ENCODE peak calls at places on chromosomes 16 and 17, in four cellular contexts. One of them, this sample, is unnamed.

GRCh38 chr17:1764274-1764673 is 2.4 kb downstream of the SERPINF1 start:
- DNase-seq in HepG2: no peak
- DNase-seq in GM12878: no peak
- DNase-seq in K562: no peak
- DNase-seq in this sample: no peak

GRCh38 chr17:43976956-43977837 is 23.5 kb upstream of the PYY start:
- DNase-seq in HepG2: no peak
- DNase-seq in GM12878: no peak
- DNase-seq in K562: no peak
- DNase-seq in this sample: no peak

GRCh38 chr16:89828199-89828869 is at the start of gene SPIRE2:
- DNase-seq in HepG2: no peak
- DNase-seq in GM12878: no peak
- DNase-seq in K562: peak
- DNase-seq in this sample: peak

GRCh38 chr17:74520790-74521480 is 10.3 kb downstream of the CD300LB start:
- DNase-seq in HepG2: no peak
- DNase-seq in GM12878: no peak
- DNase-seq in K562: no peak
- DNase-seq in this sample: no peak

GRCh38 chr17:58324409-58325288 is 3.9 kb downstream of the TSPOAP1 start:
- DNase-seq in HepG2: no peak
- DNase-seq in GM12878: no peak
- DNase-seq in K562: no peak
- DNase-seq in this sample: no peak

GRCh38 chr16:65884018-65884417 is 482.5 kb upstream of the CDH5 start:
- DNase-seq in HepG2: no peak
- DNase-seq in GM12878: no peak
- DNase-seq in K562: no peak
- DNase-seq in this sample: no peak

GRCh38 chr16:25092489-25092888 is 19.1 kb upstream of the LCMT1 start:
- DNase-seq in HepG2: no peak
- DNase-seq in GM12878: no peak
- DNase-seq in K562: no peak
- DNase-seq in this sample: no peak

GRCh38 chr17:43754947-43755346 is 3.6 kb downstream of the SOST start:
- DNase-seq in HepG2: no peak
- DNase-seq in GM12878: no peak
- DNase-seq in K562: no peak
- DNase-seq in this sample: no peak

GRCh38 chr16:79651363-79651762 is 50.8 kb upstream of the MAF start:
- DNase-seq in HepG2: no peak
- DNase-seq in GM12878: no peak
- DNase-seq in K562: no peak
- DNase-seq in this sample: peak

GRCh38 chr17:18115517-18115916 is 7.0 kb downstream of the MYO15A start:
- DNase-seq in HepG2: no peak
- DNase-seq in GM12878: no peak
- DNase-seq in K562: no peak
- DNase-seq in this sample: no peak

GRCh38 chr16:31513126-31513525 is 4.9 kb upstream of the RUSF1 start:
- DNase-seq in HepG2: no peak
- DNase-seq in GM12878: no peak
- DNase-seq in K562: no peak
- DNase-seq in this sample: no peak

GRCh38 chr16:66342294-66342900 is 24.1 kb upstream of the CDH5 start:
- DNase-seq in HepG2: peak
- DNase-seq in GM12878: no peak
- DNase-seq in K562: peak
- DNase-seq in this sample: peak

GRCh38 chr17:57174591-57174990 is 81.7 kb upstream of the MSI2 start:
- DNase-seq in HepG2: no peak
- DNase-seq in GM12878: peak
- DNase-seq in K562: no peak
- DNase-seq in this sample: no peak

GRCh38 chr17:17902877-17903276 is 66.1 kb upstream of the SREBF1 start:
- DNase-seq in HepG2: no peak
- DNase-seq in GM12878: no peak
- DNase-seq in K562: no peak
- DNase-seq in this sample: no peak

GRCh38 chr16:50916040-50916439 is 174.2 kb downstream of the CYLD start:
- DNase-seq in HepG2: no peak
- DNase-seq in GM12878: no peak
- DNase-seq in K562: no peak
- DNase-seq in this sample: no peak

GRCh38 chr17:51636291-51636690 is 375.9 kb downstream of the UTP18 start:
- DNase-seq in HepG2: no peak
- DNase-seq in GM12878: no peak
- DNase-seq in K562: no peak
- DNase-seq in this sample: peak

GRCh38 chr16:2858245-2859025 is 465 bp upstream of the PRSS22 start:
- DNase-seq in HepG2: no peak
- DNase-seq in GM12878: no peak
- DNase-seq in K562: peak
- DNase-seq in this sample: no peak

GRCh38 chr17:36842231-36842630 is 95.0 kb upstream of the LHX1 start:
- DNase-seq in HepG2: no peak
- DNase-seq in GM12878: no peak
- DNase-seq in K562: no peak
- DNase-seq in this sample: no peak

GRCh38 chr17:1373710-1374237 is 26.2 kb downstream of the YWHAE start:
- DNase-seq in HepG2: no peak
- DNase-seq in GM12878: no peak
- DNase-seq in K562: no peak
- DNase-seq in this sample: no peak

GRCh38 chr17:17119533-17119932 is 77.3 kb downstream of the MPRIP start:
- DNase-seq in HepG2: no peak
- DNase-seq in GM12878: peak
- DNase-seq in K562: no peak
- DNase-seq in this sample: no peak

GRCh38 chr16:67029249-67030096 is 524 bp downstream of the CBFB start:
- DNase-seq in HepG2: no peak
- DNase-seq in GM12878: no peak
- DNase-seq in K562: peak
- DNase-seq in this sample: peak

GRCh38 chr16:10780628-10781027 is 37.0 kb downstream of the NUBP1 start:
- DNase-seq in HepG2: no peak
- DNase-seq in GM12878: peak
- DNase-seq in K562: no peak
- DNase-seq in this sample: no peak

GRCh38 chr17:4090898-4091297 is 51.9 kb downstream of the ZZEF1 start:
- DNase-seq in HepG2: no peak
- DNase-seq in GM12878: no peak
- DNase-seq in K562: no peak
- DNase-seq in this sample: no peak

GRCh38 chr17:29579866-29580771 is 9.3 kb downstream of the GIT1 start:
- DNase-seq in HepG2: peak
- DNase-seq in GM12878: no peak
- DNase-seq in K562: peak
- DNase-seq in this sample: peak

GRCh38 chr17:49223517-49224197 is 6.9 kb downstream of the PHOSPHO1 start:
- DNase-seq in HepG2: no peak
- DNase-seq in GM12878: no peak
- DNase-seq in K562: peak
- DNase-seq in this sample: peak

GRCh38 chr16:685967-686366 is 1.8 kb upstream of the JMJD8 start:
- DNase-seq in HepG2: peak
- DNase-seq in GM12878: no peak
- DNase-seq in K562: no peak
- DNase-seq in this sample: no peak

GRCh38 chr16:12518238-12519004 is 285.3 kb downstream of the CPPED1 start:
- DNase-seq in HepG2: no peak
- DNase-seq in GM12878: no peak
- DNase-seq in K562: no peak
- DNase-seq in this sample: no peak

GRCh38 chr16:67883872-67884261 is 818 bp upstream of the NRN1L start:
- DNase-seq in HepG2: peak
- DNase-seq in GM12878: no peak
- DNase-seq in K562: peak
- DNase-seq in this sample: peak

GRCh38 chr16:87729266-87729954 is 36.4 kb downstream of the KLHDC4 start:
- DNase-seq in HepG2: no peak
- DNase-seq in GM12878: no peak
- DNase-seq in K562: no peak
- DNase-seq in this sample: no peak

GRCh38 chr16:66918803-66919568 is at the start of gene CDH16:
- DNase-seq in HepG2: no peak
- DNase-seq in GM12878: no peak
- DNase-seq in K562: no peak
- DNase-seq in this sample: no peak

GRCh38 chr17:76805319-76805718 is 62.9 kb upstream of the MGAT5B start:
- DNase-seq in HepG2: no peak
- DNase-seq in GM12878: no peak
- DNase-seq in K562: no peak
- DNase-seq in this sample: no peak

GRCh38 chr17:37576281-37576680 is 32.9 kb downstream of the SYNRG start:
- DNase-seq in HepG2: no peak
- DNase-seq in GM12878: no peak
- DNase-seq in K562: no peak
- DNase-seq in this sample: no peak

GRCh38 chr16:88049561-88050545 is 98.6 kb downstream of the BANP start:
- DNase-seq in HepG2: no peak
- DNase-seq in GM12878: no peak
- DNase-seq in K562: no peak
- DNase-seq in this sample: no peak

GRCh38 chr17:60392845-60393702 is 1.1 kb upstream of the USP32 start:
- DNase-seq in HepG2: peak
- DNase-seq in GM12878: peak
- DNase-seq in K562: peak
- DNase-seq in this sample: peak

GRCh38 chr17:53313746-53314145 is 509.0 kb upstream of the KIF2B start:
- DNase-seq in HepG2: no peak
- DNase-seq in GM12878: no peak
- DNase-seq in K562: no peak
- DNase-seq in this sample: no peak

GRCh38 chr16:84672276-84673202 is 24.2 kb downstream of the KLHL36 start:
- DNase-seq in HepG2: peak
- DNase-seq in GM12878: no peak
- DNase-seq in K562: peak
- DNase-seq in this sample: peak
- TF ChIP-seq POLR2AphosphoS2 in HepG2: no peak
- TF ChIP-seq POLR2AphosphoS2 in GM12878: no peak
- TF ChIP-seq POLR2AphosphoS2 in K562: no peak
- TF ChIP-seq POLR2AphosphoS2 in this sample: no peak

GRCh38 chr16:55389426-55390073 is 65.5 kb downstream of the IRX6 start:
- DNase-seq in HepG2: no peak
- DNase-seq in GM12878: no peak
- DNase-seq in K562: no peak
- DNase-seq in this sample: no peak
- TF ChIP-seq POLR2AphosphoS2 in HepG2: no peak
- TF ChIP-seq POLR2AphosphoS2 in GM12878: no peak
- TF ChIP-seq POLR2AphosphoS2 in K562: no peak
- TF ChIP-seq POLR2AphosphoS2 in this sample: no peak

GRCh38 chr16:75496546-75496945 is 1.3 kb upstream of the CHST6 start:
- DNase-seq in HepG2: no peak
- DNase-seq in GM12878: no peak
- DNase-seq in K562: no peak
- DNase-seq in this sample: no peak

GRCh38 chr16:75494696-75495601 is at the start of gene CHST6:
- DNase-seq in HepG2: peak
- DNase-seq in GM12878: no peak
- DNase-seq in K562: peak
- DNase-seq in this sample: no peak

GRCh38 chr16:75494184-75494583 is 1.1 kb downstream of the CHST6 start:
- DNase-seq in HepG2: no peak
- DNase-seq in GM12878: no peak
- DNase-seq in K562: no peak
- DNase-seq in this sample: no peak

GRCh38 chr16:75488322-75488721 is 6.9 kb downstream of the CHST6 start:
- DNase-seq in HepG2: no peak
- DNase-seq in GM12878: no peak
- DNase-seq in K562: no peak
- DNase-seq in this sample: no peak

GRCh38 chr16:75491876-75492275 is 3.4 kb downstream of the CHST6 start:
- DNase-seq in HepG2: no peak
- DNase-seq in GM12878: no peak
- DNase-seq in K562: no peak
- DNase-seq in this sample: peak
- TF ChIP-seq POLR2AphosphoS2 in HepG2: no peak
- TF ChIP-seq POLR2AphosphoS2 in GM12878: no peak
- TF ChIP-seq POLR2AphosphoS2 in K562: no peak
- TF ChIP-seq POLR2AphosphoS2 in this sample: no peak

GRCh38 chr17:70278846-70279465 is 109.6 kb downstream of the KCNJ2 start:
- DNase-seq in HepG2: no peak
- DNase-seq in GM12878: no peak
- DNase-seq in K562: no peak
- DNase-seq in this sample: no peak

GRCh38 chr17:70271200-70271599 is 101.9 kb downstream of the KCNJ2 start:
- DNase-seq in HepG2: no peak
- DNase-seq in GM12878: no peak
- DNase-seq in K562: no peak
- DNase-seq in this sample: no peak

GRCh38 chr17:70271672-70272071 is 102.3 kb downstream of the KCNJ2 start:
- DNase-seq in HepG2: no peak
- DNase-seq in GM12878: no peak
- DNase-seq in K562: no peak
- DNase-seq in this sample: no peak

GRCh38 chr17:70274255-70274654 is 104.9 kb downstream of the KCNJ2 start:
- DNase-seq in HepG2: no peak
- DNase-seq in GM12878: no peak
- DNase-seq in K562: no peak
- DNase-seq in this sample: no peak

DNA sequence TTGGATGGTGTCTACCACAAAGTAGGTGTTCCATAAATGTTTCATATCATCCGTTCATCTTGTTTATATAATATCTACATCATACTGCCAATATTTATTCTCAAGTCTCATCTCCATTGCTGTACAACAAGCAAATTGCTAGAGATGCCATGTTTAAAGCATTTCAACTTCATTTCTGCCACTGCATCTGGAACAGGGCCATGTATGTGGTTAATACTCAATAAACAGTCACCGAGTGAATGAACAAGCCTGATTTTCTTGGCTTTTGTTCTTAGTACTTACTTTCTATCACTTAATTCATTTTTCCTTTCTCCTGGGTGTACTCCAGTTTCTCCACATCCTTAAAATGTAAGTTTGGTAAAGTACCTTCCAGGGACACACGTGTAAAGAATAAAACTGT is 107.6 kb downstream of the KCNJ2 start:
- DNase-seq in HepG2: no peak
- DNase-seq in GM12878: no peak
- DNase-seq in K562: no peak
- DNase-seq in this sample: no peak
- TF ChIP-seq POLR2AphosphoS2 in HepG2: no peak
- TF ChIP-seq POLR2AphosphoS2 in GM12878: no peak
- TF ChIP-seq POLR2AphosphoS2 in K562: no peak
- TF ChIP-seq POLR2AphosphoS2 in this sample: no peak

DNA sequence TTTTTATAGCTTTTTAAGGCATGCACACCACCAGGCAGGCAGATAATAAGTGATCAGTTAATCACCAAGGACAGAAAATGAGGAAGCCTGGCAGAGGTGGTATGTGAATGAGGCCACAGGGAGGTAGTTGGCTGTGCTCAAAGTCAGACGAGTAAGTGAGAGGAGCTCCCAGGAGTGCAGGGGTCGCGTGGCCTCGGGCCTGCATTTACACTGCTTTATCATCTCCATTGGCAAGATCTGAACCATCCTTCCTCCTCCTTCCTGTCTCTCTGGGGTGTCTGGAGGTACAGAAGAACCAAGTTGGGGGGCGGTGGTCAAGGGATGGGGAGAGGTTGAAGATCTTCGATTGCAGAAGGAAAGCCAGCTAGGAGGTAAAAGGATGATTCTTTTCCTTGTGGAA is 320.1 kb downstream of the SOX9 start:
- DNase-seq in HepG2: no peak
- DNase-seq in GM12878: no peak
- DNase-seq in K562: no peak
- DNase-seq in this sample: no peak
- TF ChIP-seq POLR2AphosphoS2 in HepG2: no peak
- TF ChIP-seq POLR2AphosphoS2 in GM12878: no peak
- TF ChIP-seq POLR2AphosphoS2 in K562: no peak
- TF ChIP-seq POLR2AphosphoS2 in this sample: no peak